ENCODE peak calls at places on chromosomes 11 and 22, in ten cellular contexts. One of them, this sample, is unnamed.

GRCh38 chr11:13668102-13668956 is at the start of gene FAR1:
- DNase-seq in AG10803: peak; percentile 99
- DNase-seq in HCT116: peak; percentile 95
- DNase-seq in neural progenitor cell: peak; percentile 99
- DNase-seq in pancreas: peak; percentile 98
- DNase-seq in tibial nerve: peak; percentile 90
- DNase-seq in MM.1S: peak; percentile 98
- DNase-seq in uterus: peak; percentile 97
- DNase-seq in AG04450: peak; percentile 98
- DNase-seq in colonic mucosa: peak; percentile 98
- DNase-seq in this sample: peak; percentile 100

GRCh38 chr22:19793656-19794310 is 33.2 kb downstream of the TBX1 start:
- DNase-seq in AG04450: no peak
- DNase-seq in pancreas: no peak
- DNase-seq in tibial nerve: no peak
- DNase-seq in colonic mucosa: no peak
- DNase-seq in HCT116: no peak
- DNase-seq in MM.1S: no peak
- DNase-seq in uterus: no peak
- DNase-seq in neural progenitor cell: no peak
- DNase-seq in AG10803: no peak
- DNase-seq in this sample: no peak

GRCh38 chr11:95307310-95307709 is 76.3 kb upstream of the SESN3 start:
- DNase-seq in HCT116: no peak
- DNase-seq in neural progenitor cell: no peak
- DNase-seq in tibial nerve: no peak
- DNase-seq in pancreas: no peak
- DNase-seq in MM.1S: no peak
- DNase-seq in colonic mucosa: no peak
- DNase-seq in uterus: no peak
- DNase-seq in AG04450: no peak
- DNase-seq in AG10803: no peak
- DNase-seq in this sample: no peak

GRCh38 chr11:129155745-129156144 is 36.4 kb downstream of the ARHGAP32 start:
- DNase-seq in colonic mucosa: no peak
- DNase-seq in neural progenitor cell: no peak
- DNase-seq in tibial nerve: no peak
- DNase-seq in AG10803: no peak
- DNase-seq in uterus: no peak
- DNase-seq in HCT116: no peak
- DNase-seq in AG04450: no peak
- DNase-seq in pancreas: no peak
- DNase-seq in MM.1S: no peak
- DNase-seq in this sample: no peak

GRCh38 chr22:38754247-38755154 is 1.3 kb downstream of the SUN2 start:
- DNase-seq in pancreas: peak; percentile 89
- DNase-seq in uterus: peak; percentile 88
- DNase-seq in MM.1S: peak; percentile 53
- DNase-seq in HCT116: no peak
- DNase-seq in tibial nerve: peak; percentile 74
- DNase-seq in neural progenitor cell: peak; percentile 48
- DNase-seq in colonic mucosa: peak; percentile 74
- DNase-seq in AG04450: peak; percentile 16
- DNase-seq in AG10803: peak; percentile 63
- DNase-seq in this sample: peak; percentile 65

GRCh38 chr22:43823353-43823908 is 11.3 kb upstream of the EFCAB6 start:
- DNase-seq in pancreas: peak; percentile 90
- DNase-seq in uterus: no peak
- DNase-seq in HCT116: no peak
- DNase-seq in AG10803: no peak
- DNase-seq in AG04450: no peak
- DNase-seq in tibial nerve: no peak
- DNase-seq in MM.1S: no peak
- DNase-seq in neural progenitor cell: peak; percentile 40
- DNase-seq in colonic mucosa: no peak
- DNase-seq in this sample: peak; percentile 84

GRCh38 chr22:22076937-22077703 is 94.5 kb upstream of the TOP3B start:
- DNase-seq in uterus: no peak
- DNase-seq in tibial nerve: no peak
- DNase-seq in colonic mucosa: no peak
- DNase-seq in pancreas: no peak
- DNase-seq in neural progenitor cell: no peak
- DNase-seq in AG10803: no peak
- DNase-seq in HCT116: no peak
- DNase-seq in AG04450: no peak
- DNase-seq in MM.1S: no peak
- DNase-seq in this sample: no peak

GRCh38 chr22:38841211-38841610 is 2.6 kb downstream of the NPTXR start:
- DNase-seq in AG10803: no peak
- DNase-seq in colonic mucosa: no peak
- DNase-seq in pancreas: peak; percentile 72
- DNase-seq in AG04450: no peak
- DNase-seq in uterus: no peak
- DNase-seq in HCT116: no peak
- DNase-seq in tibial nerve: no peak
- DNase-seq in neural progenitor cell: no peak
- DNase-seq in MM.1S: no peak
- DNase-seq in this sample: no peak

GRCh38 chr11:113474362-113475159 is 637 bp downstream of the DRD2 start:
- DNase-seq in AG04450: peak; percentile 42
- DNase-seq in tibial nerve: peak; percentile 66
- DNase-seq in HCT116: no peak
- DNase-seq in neural progenitor cell: peak; percentile 95
- DNase-seq in AG10803: peak; percentile 59
- DNase-seq in MM.1S: peak; percentile 70
- DNase-seq in uterus: peak; percentile 67
- DNase-seq in colonic mucosa: peak; percentile 79
- DNase-seq in pancreas: peak; percentile 84
- DNase-seq in this sample: peak; percentile 64
- H3K4me3 ChIP-seq in AG04450: no peak overlapping the region
- H3K4me3 ChIP-seq in tibial nerve: peak overlapping the region; percentile 38
- H3K4me3 ChIP-seq in HCT116: no peak overlapping the region
- H3K4me3 ChIP-seq in neural progenitor cell: peak overlapping the region; percentile 55
- H3K4me3 ChIP-seq in AG10803: no peak overlapping the region
- H3K4me3 ChIP-seq in MM.1S: peak overlapping the region; percentile 52
- H3K4me3 ChIP-seq in uterus: peak overlapping the region; percentile 13
- H3K4me3 ChIP-seq in colonic mucosa: no peak overlapping the region
- H3K4me3 ChIP-seq in pancreas: peak overlapping the region; percentile 22
- H3K4me3 ChIP-seq in this sample: no peak overlapping the region

GRCh38 chr22:30606455-30607299 is at the start of gene TCN2:
- DNase-seq in neural progenitor cell: peak; percentile 96
- DNase-seq in uterus: peak; percentile 79
- DNase-seq in AG04450: no peak
- DNase-seq in MM.1S: peak; percentile 66
- DNase-seq in AG10803: peak; percentile 73
- DNase-seq in pancreas: peak; percentile 67
- DNase-seq in tibial nerve: peak; percentile 64
- DNase-seq in colonic mucosa: peak; percentile 82
- DNase-seq in HCT116: no peak
- DNase-seq in this sample: peak; percentile 81
- TF ChIP-seq CTCF in neural progenitor cell: no peak
- TF ChIP-seq CTCF in uterus: no peak
- TF ChIP-seq CTCF in AG04450: peak; percentile 12
- TF ChIP-seq CTCF in MM.1S: no peak
- TF ChIP-seq CTCF in AG10803: no peak
- TF ChIP-seq CTCF in pancreas: no peak
- TF ChIP-seq CTCF in tibial nerve: no peak
- TF ChIP-seq CTCF in colonic mucosa: no peak
- TF ChIP-seq CTCF in HCT116: peak; percentile 1
- TF ChIP-seq CTCF in this sample: peak; percentile 16

DNA sequence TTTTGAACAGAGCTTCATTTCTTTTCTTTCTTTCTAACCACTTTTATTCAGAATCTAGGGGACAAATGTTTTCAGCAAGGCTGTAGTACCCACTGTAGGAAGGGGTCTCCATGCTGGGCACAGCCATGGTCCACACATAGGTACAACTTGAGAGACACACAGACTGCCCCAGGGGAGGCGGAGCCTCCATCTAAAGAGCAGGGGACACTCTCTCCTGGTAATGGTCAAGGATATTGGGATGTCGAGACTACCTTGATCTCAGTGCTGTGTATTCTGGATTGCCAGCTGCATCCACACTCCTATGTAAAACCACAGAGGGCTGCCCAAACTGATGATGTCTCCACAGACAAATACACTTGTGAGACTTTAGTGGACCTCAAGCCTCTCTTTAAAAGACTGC is 2.9 kb upstream of the APOL3 start:
- DNase-seq in uterus: no peak
- DNase-seq in AG10803: no peak
- DNase-seq in AG04450: no peak
- DNase-seq in tibial nerve: no peak
- DNase-seq in colonic mucosa: no peak
- DNase-seq in MM.1S: no peak
- DNase-seq in neural progenitor cell: no peak
- DNase-seq in HCT116: no peak
- DNase-seq in pancreas: no peak
- DNase-seq in this sample: no peak
- H3K4me3 ChIP-seq in uterus: no peak overlapping the region
- H3K4me3 ChIP-seq in AG10803: no peak overlapping the region
- H3K4me3 ChIP-seq in AG04450: no peak overlapping the region
- H3K4me3 ChIP-seq in tibial nerve: no peak overlapping the region
- H3K4me3 ChIP-seq in colonic mucosa: no peak overlapping the region
- H3K4me3 ChIP-seq in MM.1S: peak overlapping the region; percentile 43
- H3K4me3 ChIP-seq in neural progenitor cell: no peak overlapping the region
- H3K4me3 ChIP-seq in HCT116: no peak overlapping the region
- H3K4me3 ChIP-seq in pancreas: no peak overlapping the region
- H3K4me3 ChIP-seq in this sample: no peak overlapping the region

GRCh38 chr11:30046211-30046945 is 29.5 kb upstream of the KCNA4 start:
- DNase-seq in uterus: no peak
- DNase-seq in MM.1S: no peak
- DNase-seq in neural progenitor cell: peak; percentile 57
- DNase-seq in AG10803: no peak
- DNase-seq in tibial nerve: no peak
- DNase-seq in colonic mucosa: no peak
- DNase-seq in AG04450: no peak
- DNase-seq in pancreas: no peak
- DNase-seq in HCT116: no peak
- DNase-seq in this sample: no peak
- TF ChIP-seq CTCF in uterus: no peak
- TF ChIP-seq CTCF in MM.1S: no peak
- TF ChIP-seq CTCF in neural progenitor cell: peak; percentile 50
- TF ChIP-seq CTCF in AG10803: no peak
- TF ChIP-seq CTCF in tibial nerve: no peak
- TF ChIP-seq CTCF in colonic mucosa: no peak
- TF ChIP-seq CTCF in AG04450: no peak
- TF ChIP-seq CTCF in pancreas: no peak
- TF ChIP-seq CTCF in HCT116: no peak
- TF ChIP-seq CTCF in this sample: no peak

DNA sequence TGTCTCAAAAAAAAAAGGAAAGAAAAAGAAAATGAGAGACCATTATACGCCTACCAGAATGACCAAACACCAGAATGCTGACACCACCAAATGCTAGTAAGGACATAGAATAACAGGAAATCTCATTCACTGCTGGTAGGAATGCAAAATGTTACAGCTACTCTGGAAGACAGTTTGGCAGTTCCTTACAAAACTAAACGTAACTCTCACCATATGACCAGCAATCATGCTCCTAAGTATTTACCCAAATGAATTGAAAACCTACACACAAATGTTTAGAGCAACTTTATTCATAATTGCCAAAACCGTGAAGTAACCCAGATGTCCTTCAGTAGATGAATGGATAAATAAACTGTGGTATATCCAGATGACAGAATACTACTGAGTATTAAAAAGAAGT is 7.2 kb downstream of the CHKA start:
- DNase-seq in uterus: no peak
- DNase-seq in MM.1S: no peak
- DNase-seq in HCT116: no peak
- DNase-seq in neural progenitor cell: no peak
- DNase-seq in tibial nerve: no peak
- DNase-seq in AG10803: peak; percentile 47
- DNase-seq in pancreas: no peak
- DNase-seq in AG04450: peak; percentile 32
- DNase-seq in colonic mucosa: no peak
- DNase-seq in this sample: no peak
- H3K4me3 ChIP-seq in uterus: no peak overlapping the region
- H3K4me3 ChIP-seq in MM.1S: no peak overlapping the region
- H3K4me3 ChIP-seq in HCT116: no peak overlapping the region
- H3K4me3 ChIP-seq in neural progenitor cell: no peak overlapping the region
- H3K4me3 ChIP-seq in tibial nerve: no peak overlapping the region
- H3K4me3 ChIP-seq in AG10803: no peak overlapping the region
- H3K4me3 ChIP-seq in pancreas: no peak overlapping the region
- H3K4me3 ChIP-seq in AG04450: no peak overlapping the region
- H3K4me3 ChIP-seq in colonic mucosa: no peak overlapping the region
- H3K4me3 ChIP-seq in this sample: no peak overlapping the region